ENCODE peak calls at places on chromosomes 3 and 15, in seven cellular contexts. B, G, Z, Y, I, S and H are unnamed samples.

GRCh38 chr3:72584262-72584661 is 264.0 kb downstream of the SHQ1 start:
- DNase-seq in S (no peak), Y (no peak), Z (no peak), I (no peak), B (no peak), G (no peak), H (no peak)

GRCh38 chr3:16801223-16801622 is 83.5 kb upstream of the PLCL2 start:
- DNase-seq in Z (no peak), S (no peak), Y (no peak), I (no peak), B (no peak), G (no peak), H (no peak)

GRCh38 chr3:102936511-102936910 is 501.7 kb downstream of the ZPLD1 start:
- DNase-seq in I (no peak), Y (no peak), G (no peak), S (no peak), B (no peak), Z (no peak), H (no peak)

GRCh38 chr3:8984512-8984911 is 21.2 kb upstream of the RAD18 start:
- DNase-seq in Y (no peak), I (no peak), B (no peak), Z (no peak), S (no peak), G (no peak), H (no peak)

GRCh38 chr3:137121704-137122314 is 164.0 kb downstream of the IL20RB start:
- DNase-seq in S (peak), Z (peak), I (no peak), B (peak), G (peak), Y (no peak), H (no peak)

GRCh38 chr3:13543251-13543650 is 5.7 kb upstream of the FBLN2 start:
- DNase-seq in G (peak), I (no peak), Y (peak), Z (peak), S (peak), B (no peak), H (no peak)

GRCh38 chr3:195860456-195860855 is 47.9 kb downstream of the TNK2 start:
- DNase-seq in Z (no peak), G (no peak), I (no peak), S (no peak), B (no peak), Y (no peak), H (no peak)

GRCh38 chr3:119551525-119552063 is 7.8 kb downstream of the CD80 start:
- DNase-seq in G (no peak), S (no peak), I (no peak), B (no peak), Y (no peak), Z (no peak), H (no peak)

GRCh38 chr3:23913873-23914743 is 2.7 kb downstream of the NKIRAS1 start:
- DNase-seq in S (no peak), Y (no peak), B (no peak), I (no peak), G (no peak), Z (no peak), H (no peak)

GRCh38 chr3:52351762-52352055 is 35.6 kb downstream of the DNAH1 start:
- DNase-seq in S (no peak), G (no peak), B (no peak), Z (no peak), Y (no peak), I (no peak), H (no peak)

GRCh38 chr3:66450389-66451022 is 50.3 kb downstream of the LRIG1 start:
- DNase-seq in Z (peak), S (peak), B (no peak), Y (no peak), G (peak), I (peak), H (no peak)

GRCh38 chr3:7520593-7520992 is 659.7 kb downstream of the GRM7 start:
- DNase-seq in Z (no peak), B (no peak), S (no peak), I (no peak), Y (no peak), G (no peak), H (no peak)

GRCh38 chr3:120601554-120601953 is 5.4 kb downstream of the NDUFB4 start:
- DNase-seq in G (no peak), I (no peak), B (no peak), Y (no peak), Z (no peak), S (no peak), H (no peak)

GRCh38 chr15:80861776-80862175 is 82.6 kb downstream of the CEMIP start:
- DNase-seq in G (no peak), I (no peak), S (peak), Y (no peak), B (no peak), Z (no peak), H (no peak)

GRCh38 chr15:74723754-74724334 is 1.5 kb downstream of the CYP1A1 start:
- DNase-seq in Z (no peak), I (no peak), S (peak), Y (peak), G (peak), B (peak), H (no peak)

GRCh38 chr3:112604536-112604935 is 36.4 kb downstream of the CCDC80 start:
- DNase-seq in B (peak), G (no peak), I (no peak), Z (peak), S (peak), Y (peak), H (no peak)

GRCh38 chr3:57446318-57446841 is 97.8 kb downstream of the DNAH12 start:
- DNase-seq in G (no peak), B (no peak), S (no peak), Y (no peak), I (no peak), Z (peak), H (no peak)

GRCh38 chr3:170751083-170751893 is 118.7 kb downstream of the RPL22L1 start:
- DNase-seq in G (peak), I (peak), S (peak), Z (peak), Y (peak), B (no peak), H (no peak)

GRCh38 chr15:58241872-58242271 is 103.7 kb downstream of the AQP9 start:
- DNase-seq in S (no peak), Z (no peak), Y (no peak), B (no peak), I (no peak), G (no peak), H (no peak)

GRCh38 chr15:60580650-60581415 is 101.9 kb upstream of the ICE2 start:
- DNase-seq in I (no peak), Z (no peak), G (no peak), Y (no peak), B (no peak), S (no peak), H (no peak)

GRCh38 chr3:31102196-31102879 is 207.9 kb upstream of the GADL1 start:
- DNase-seq in Y (no peak), G (no peak), Z (no peak), S (no peak), I (no peak), B (no peak), H (no peak)

GRCh38 chr3:38214560-38214959 is 49.2 kb downstream of the OXSR1 start:
- DNase-seq in S (peak), G (no peak), B (no peak), Y (no peak), I (no peak), Z (no peak), H (no peak)

GRCh38 chr3:104066658-104067057 is 1300.1 kb upstream of the ALCAM start:
- DNase-seq in I (no peak), B (no peak), G (no peak), Y (no peak), Z (no peak), S (no peak), H (no peak)

GRCh38 chr15:88708256-88709054 is 69.6 kb downstream of the ISG20 start:
- DNase-seq in B (no peak), Y (no peak), Z (no peak), I (no peak), S (no peak), G (no peak), H (no peak)

GRCh38 chr3:107116251-107116650 is 261.0 kb upstream of the CCDC54 start:
- DNase-seq in B (no peak), Z (no peak), Y (no peak), I (no peak), S (no peak), G (no peak), H (no peak)

GRCh38 chr3:122996038-122996580 is 31.5 kb downstream of the SEMA5B start:
- DNase-seq in I (peak), Y (no peak), S (no peak), B (no peak), G (no peak), Z (no peak), H (no peak)

GRCh38 chr3:195197764-195198423 is 73.1 kb downstream of the XXYLT1 start:
- DNase-seq in G (no peak), I (no peak), Z (peak), B (no peak), S (peak), Y (peak), H (no peak)

GRCh38 chr3:52809821-52810377 is 15.3 kb downstream of the ITIH3 start:
- DNase-seq in G (no peak), B (no peak), Z (no peak), S (no peak), Y (no peak), I (no peak), H (no peak)

GRCh38 chr15:50167112-50167511 is 14.9 kb upstream of the SLC27A2 start:
- DNase-seq in I (no peak), Y (no peak), Z (no peak), S (no peak), G (no peak), B (no peak), H (no peak)

GRCh38 chr3:86175593-86175992 is 815.4 kb downstream of the VGLL3 start:
- DNase-seq in Z (no peak), Y (no peak), S (no peak), I (no peak), G (no peak), B (no peak), H (no peak)

GRCh38 chr15:67146875-67147381 is 81.5 kb downstream of the SMAD3 start:
- DNase-seq in G (peak), B (no peak), S (peak), Z (peak), I (no peak), Y (peak), H (no peak)

GRCh38 chr3:105355355-105356063 is 11.2 kb upstream of the ALCAM start:
- DNase-seq in B (no peak), I (no peak), S (peak), G (no peak), Z (no peak), Y (no peak), H (no peak)

GRCh38 chr15:76196949-76197315 is 114.3 kb downstream of the ETFA start:
- DNase-seq in G (no peak), S (no peak), Y (no peak), Z (no peak), I (peak), B (no peak), H (no peak)

DNA sequence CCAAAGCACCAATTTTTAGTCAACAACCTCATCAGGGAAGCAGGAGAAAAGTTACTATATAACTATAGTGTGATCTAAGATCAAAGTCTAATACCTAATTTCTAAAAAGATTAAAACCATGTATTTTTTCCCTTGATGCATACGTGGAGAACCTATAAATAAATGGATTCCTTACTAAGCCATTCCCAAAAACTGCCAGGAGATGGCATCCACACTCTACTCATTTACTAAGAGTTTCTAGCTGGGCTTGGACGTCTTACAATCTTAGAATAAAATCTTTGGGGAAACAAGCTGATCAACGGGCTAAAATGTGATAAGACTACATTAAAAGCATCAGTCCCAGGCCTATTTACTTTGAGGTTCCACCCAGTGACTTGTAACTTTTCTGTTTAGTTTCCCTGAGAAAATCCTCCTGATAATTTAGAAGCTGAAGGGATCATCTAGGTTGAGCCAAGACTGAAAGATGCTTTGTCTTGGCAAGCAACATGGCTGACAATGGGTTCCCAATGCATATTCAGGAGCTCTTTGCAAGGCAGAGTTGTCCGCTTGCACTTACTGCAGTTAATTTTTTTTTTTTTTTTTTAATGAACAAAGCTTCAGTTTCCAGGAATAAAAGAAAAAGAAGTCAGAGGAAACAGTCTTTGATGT is 85.5 kb upstream of the FGF12 start:
- DNase-seq in G (peak), B (peak), Y (peak), I (no peak), S (peak), Z (peak), H (no peak)
- TF ChIP-seq CTCF in G (peak), B (peak), Y (peak), I (peak), S (peak), Z (peak), H (no peak)

GRCh38 chr3:126526668-126527005 is 2.7 kb downstream of the CHST13 start:
- DNase-seq in B (no peak), I (no peak), Y (no peak), G (no peak), Z (no peak), S (no peak), H (no peak)

GRCh38 chr3:126525091-126525852 is 1.3 kb downstream of the CHST13 start:
- DNase-seq in G (no peak), Z (no peak), I (peak), S (no peak), B (no peak), Y (no peak), H (no peak)

GRCh38 chr3:126525853-126526667 is 2.1 kb downstream of the CHST13 start:
- DNase-seq in B (no peak), Y (no peak), I (peak), Z (no peak), G (no peak), S (no peak), H (no peak)

GRCh38 chr3:126523745-126524428 is at the start of gene CHST13:
- DNase-seq in G (peak), S (peak), Y (no peak), Z (no peak), B (peak), I (peak), H (no peak)

GRCh38 chr3:126524429-126524988 is 554 bp downstream of the CHST13 start:
- DNase-seq in Z (no peak), B (no peak), S (no peak), I (no peak), Y (no peak), G (no peak), H (no peak)
- TF ChIP-seq CTCF in Z (no peak), B (no peak), S (no peak), I (no peak), Y (no peak), G (no peak), H (no peak)

DNA sequence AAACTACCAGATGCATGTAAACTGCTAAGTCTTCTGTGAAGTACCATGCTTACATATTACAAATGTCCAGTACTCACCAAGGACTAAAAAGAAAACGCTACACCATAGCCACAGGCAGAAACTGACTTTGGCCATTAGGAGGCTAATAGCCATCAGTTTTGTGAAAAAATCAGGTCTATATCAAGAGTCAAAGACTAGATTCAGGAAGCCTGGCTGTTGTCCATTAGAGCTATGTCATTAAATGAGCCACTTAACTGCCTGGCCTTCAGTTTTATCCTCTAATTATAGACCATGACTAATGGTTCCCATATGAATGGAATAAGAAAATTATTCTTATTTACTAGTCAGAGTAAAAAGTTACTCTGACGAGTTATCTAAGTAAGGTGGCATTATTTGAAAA is 144.1 kb downstream of the VPS13C start:
- DNase-seq in Z (no peak), Y (no peak), G (no peak), I (no peak), S (peak), B (no peak), H (no peak)
- TF ChIP-seq CTCF in Z (no peak), Y (no peak), G (no peak), I (no peak), S (no peak), B (no peak), H (no peak)

GRCh38 chr3:185312006-185312405 is 50.9 kb upstream of the MAP3K13 start:
- DNase-seq in S (no peak), G (peak), Z (no peak), I (no peak), Y (no peak), B (no peak), H (no peak)

GRCh38 chr3:185309309-185309708 is 53.6 kb upstream of the MAP3K13 start:
- DNase-seq in G (no peak), Y (no peak), Z (no peak), I (no peak), B (no peak), S (no peak), H (no peak)

GRCh38 chr3:185309795-185310194 is 53.1 kb upstream of the MAP3K13 start:
- DNase-seq in S (no peak), I (no peak), B (no peak), Y (no peak), G (no peak), Z (no peak), H (no peak)

GRCh38 chr3:185306847-185307246 is 53.0 kb upstream of the EHHADH start:
- DNase-seq in I (no peak), G (no peak), Y (no peak), S (no peak), Z (no peak), B (no peak), H (no peak)

GRCh38 chr3:185308126-185308754 is 54.4 kb upstream of the EHHADH start:
- DNase-seq in S (peak), Z (peak), G (peak), Y (peak), I (peak), B (peak), H (no peak)
- TF ChIP-seq CTCF in S (peak), Z (peak), G (peak), Y (peak), I (peak), B (peak), H (peak)

GRCh38 chr3:186394566-186395217 is 32.7 kb upstream of the DGKG start:
- DNase-seq in B (no peak), G (no peak), Z (no peak), Y (no peak), S (no peak), I (no peak), H (no peak)
- TF ChIP-seq CTCF in B (no peak), G (no peak), Z (no peak), Y (no peak), S (no peak), I (no peak), H (no peak)

GRCh38 chr3:115861166-115861733 is 237.9 kb downstream of the GAP43 start:
- DNase-seq in S (no peak), Z (no peak), Y (no peak), B (no peak), G (no peak), I (no peak), H (no peak)
- TF ChIP-seq CTCF in S (no peak), Z (no peak), Y (no peak), B (peak), G (no peak), I (no peak), H (no peak)

GRCh38 chr15:33200444-33200843 is 5.9 kb upstream of the FMN1 start:
- DNase-seq in S (no peak), I (no peak), B (no peak), Y (peak), G (no peak), Z (no peak), H (no peak)

GRCh38 chr15:33204087-33204486 is 9.6 kb upstream of the FMN1 start:
- DNase-seq in Z (no peak), I (no peak), S (no peak), Y (no peak), G (no peak), B (no peak), H (no peak)

GRCh38 chr15:33200903-33201302 is 6.4 kb upstream of the FMN1 start:
- DNase-seq in B (no peak), Z (no peak), S (no peak), G (no peak), I (no peak), Y (peak), H (no peak)

GRCh38 chr15:33197636-33198035 is 3.1 kb upstream of the FMN1 start:
- DNase-seq in Y (no peak), I (no peak), Z (no peak), S (no peak), B (no peak), G (no peak), H (no peak)

DNA sequence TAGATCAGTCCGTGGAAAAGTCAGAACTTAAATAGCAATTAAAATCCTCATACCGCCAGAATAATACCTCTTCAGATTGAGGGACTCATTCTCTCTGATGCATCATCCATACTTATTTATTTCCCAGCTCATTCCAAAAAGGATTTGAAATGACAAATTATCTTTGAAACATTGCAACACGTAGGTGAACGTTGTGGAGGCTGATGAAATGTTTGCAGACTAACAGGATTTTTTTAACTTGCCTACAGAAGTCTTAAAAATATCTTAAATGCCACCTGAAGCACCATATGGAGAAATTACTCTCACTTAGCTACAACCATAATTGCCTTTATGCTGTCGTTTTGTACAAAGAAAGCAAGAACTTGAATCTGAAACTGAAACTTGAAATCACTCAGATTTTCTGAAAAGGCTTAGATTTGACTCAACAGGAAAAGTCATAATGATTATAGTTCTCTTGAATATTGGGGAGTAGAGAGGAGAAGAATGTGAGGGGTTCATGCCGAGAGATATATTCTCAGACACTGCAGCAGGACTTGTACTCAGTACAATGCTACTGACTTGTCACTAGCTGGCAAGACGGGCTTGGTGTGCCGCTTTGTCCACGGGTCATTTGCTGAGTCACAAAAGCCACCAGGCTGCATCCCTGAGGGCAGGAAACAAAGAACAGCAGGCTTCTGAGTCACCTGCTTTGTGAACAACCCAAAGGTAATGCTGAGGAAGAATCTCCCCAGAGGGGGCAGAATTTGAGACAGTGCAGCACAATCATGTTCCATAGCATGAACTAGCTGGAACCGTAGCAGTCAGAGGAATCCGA is 7.1 kb upstream of the FMN1 start:
- DNase-seq in I (peak), Z (no peak), B (peak), S (peak), Y (peak), G (peak), H (peak)
- TF ChIP-seq CTCF in I (no peak), Z (no peak), B (no peak), S (no peak), Y (peak), G (no peak), H (no peak)

GRCh38 chr15:22866066-22866465 is 27.6 kb downstream of the NIPA2 start:
- DNase-seq in B (no peak), Z (no peak), Y (no peak), G (no peak), S (peak), I (no peak), H (no peak)

GRCh38 chr15:22869856-22870255 is 31.4 kb downstream of the NIPA2 start:
- DNase-seq in Z (no peak), B (no peak), I (no peak), S (no peak), Y (no peak), G (no peak), H (no peak)

GRCh38 chr15:22868495-22868894 is 30.0 kb downstream of the NIPA2 start:
- DNase-seq in Y (no peak), Z (no peak), S (no peak), I (no peak), B (no peak), G (no peak), H (no peak)

GRCh38 chr15:22868928-22869327 is 30.5 kb downstream of the NIPA2 start:
- DNase-seq in Z (no peak), Y (no peak), G (no peak), S (no peak), I (no peak), B (no peak), H (no peak)

GRCh38 chr15:22867886-22868285 is 29.4 kb downstream of the NIPA2 start:
- DNase-seq in I (no peak), Y (no peak), S (no peak), Z (no peak), B (no peak), G (no peak), H (no peak)
- TF ChIP-seq CTCF in I (no peak), Y (no peak), S (no peak), Z (no peak), B (no peak), G (no peak), H (no peak)

GRCh38 chr3:71315431-71315830 is 268.1 kb downstream of the FOXP1 start:
- DNase-seq in I (no peak), S (no peak), Y (no peak), G (no peak), Z (no peak), B (no peak), H (no peak)
- TF ChIP-seq CTCF in I (no peak), S (no peak), Y (no peak), G (no peak), Z (no peak), B (no peak), H (no peak)